ENCODE peak calls at places on chromosomes 11 and 22, in seven cellular contexts. T is NCI-H1105 treated with DMSO at 0.1 percent for 48 hours; M is astrocyte of the spinal cord; K is activated T-cell treated with anti-CD3 and anti-CD28 coated beads, Interleukin-2, amount 50 U/mL, for 72 hours; D is cortex of kidney; J is endothelial cell; S is mesendoderm. V is an unnamed sample.

GRCh38 chr11:67636962-67637361 is 2.6 kb downstream of the TBX10 start:
- DNase-seq in T (no peak), M (no peak), K (no peak), D (no peak), J (no peak), S (no peak), V (no peak)

GRCh38 chr11:119144825-119145476 is 3.9 kb upstream of the ABCG4 start:
- DNase-seq in T (peak; percentile 51), M (peak; percentile 66), K (peak; percentile 36), D (no peak), J (peak; percentile 70), S (peak; percentile 94), V (peak; percentile 71)

GRCh38 chr22:20200411-20200810 is 49.6 kb upstream of the CCDC188 start:
- DNase-seq in T (no peak), M (no peak), K (no peak), D (no peak), J (no peak), S (no peak), V (no peak)

GRCh38 chr22:23031795-23032194 is 38.5 kb upstream of the GNAZ start:
- DNase-seq in T (no peak), M (no peak), K (no peak), D (no peak), J (no peak), S (peak; percentile 89), V (no peak)

GRCh38 chr11:78643676-78644056 is 69.0 kb upstream of the NARS2 start:
- DNase-seq in T (no peak), M (no peak), K (no peak), D (no peak), J (no peak), S (no peak), V (no peak)

GRCh38 chr11:115162919-115163318 is 341.3 kb downstream of the CADM1 start:
- DNase-seq in T (no peak), M (no peak), K (no peak), D (no peak), J (no peak), S (no peak), V (no peak)

GRCh38 chr11:79066456-79067354 is 374.1 kb downstream of the TENM4 start:
- DNase-seq in T (no peak), M (no peak), K (no peak), D (no peak), J (no peak), S (peak; percentile 84), V (no peak)

GRCh38 chr11:35682230-35683195 is 19.9 kb downstream of the TRIM44 start:
- DNase-seq in T (peak; percentile 87), M (peak; percentile 14), K (no peak), D (no peak), J (no peak), S (peak; percentile 20), V (no peak)

GRCh38 chr11:47108214-47108613 is 68.5 kb downstream of the ARFGAP2 start:
- DNase-seq in T (no peak), M (no peak), K (no peak), D (no peak), J (no peak), S (no peak), V (no peak)

GRCh38 chr11:61477126-61477525 is 31.4 kb upstream of the LRRC10B start:
- DNase-seq in T (no peak), M (no peak), K (no peak), D (no peak), J (no peak), S (no peak), V (no peak)

GRCh38 chr11:75949023-75949672 is 134.1 kb downstream of the UVRAG start:
- DNase-seq in T (no peak), M (peak; percentile 19), K (no peak), D (no peak), J (no peak), S (no peak), V (no peak)

GRCh38 chr11:131235328-131236298 is 134.8 kb upstream of the NTM start:
- DNase-seq in T (no peak), M (no peak), K (no peak), D (no peak), J (no peak), S (no peak), V (no peak)

GRCh38 chr22:38204784-38205183 is 3.0 kb downstream of the MAFF start:
- DNase-seq in T (no peak), M (no peak), K (no peak), D (no peak), J (no peak), S (no peak), V (no peak)

GRCh38 chr11:95985174-95985808 is 61.4 kb upstream of the MTMR2 start:
- DNase-seq in T (no peak), M (peak; percentile 31), K (no peak), D (no peak), J (no peak), S (no peak), V (no peak)

GRCh38 chr11:89293966-89294679 is 116.4 kb downstream of the TYR start:
- DNase-seq in T (no peak), M (peak; percentile 45), K (no peak), D (no peak), J (peak; percentile 33), S (peak; percentile 59), V (no peak)

GRCh38 chr11:116829525-116830183 is at the start of gene APOC3:
- DNase-seq in T (no peak), M (no peak), K (no peak), D (no peak), J (no peak), S (no peak), V (no peak)

GRCh38 chr11:18522388-18522787 is 4.4 kb downstream of the TSG101 start:
- DNase-seq in T (no peak), M (no peak), K (no peak), D (no peak), J (no peak), S (peak; percentile 69), V (no peak)

GRCh38 chr11:115660072-115660805 is 156.0 kb upstream of the CADM1 start:
- DNase-seq in T (no peak), M (no peak), K (no peak), D (no peak), J (peak; percentile 17), S (no peak), V (no peak)

GRCh38 chr22:42863349-42863911 is 6.4 kb upstream of the ARFGAP3 start:
- DNase-seq in T (no peak), M (peak; percentile 95), K (peak; percentile 40), D (no peak), J (no peak), S (no peak), V (no peak)

GRCh38 chr11:96246718-96247540 is 96.1 kb downstream of the MAML2 start:
- DNase-seq in T (no peak), M (peak; percentile 84), K (no peak), D (no peak), J (no peak), S (no peak), V (no peak)

GRCh38 chr11:118243993-118244762 is 8.0 kb downstream of the MPZL3 start:
- DNase-seq in T (no peak), M (no peak), K (no peak), D (no peak), J (no peak), S (no peak), V (no peak)

GRCh38 chr11:130166457-130166784 is 6.8 kb downstream of the ST14 start:
- DNase-seq in T (no peak), M (peak; percentile 94), K (no peak), D (no peak), J (no peak), S (no peak), V (no peak)

GRCh38 chr22:37007666-37008065 is 11.6 kb downstream of the TST start:
- DNase-seq in T (no peak), M (no peak), K (no peak), D (no peak), J (no peak), S (peak; percentile 75), V (no peak)

GRCh38 chr11:3992964-3993363 is 101.6 kb upstream of the RRM1 start:
- DNase-seq in T (no peak), M (no peak), K (no peak), D (no peak), J (no peak), S (no peak), V (no peak)

GRCh38 chr11:77879218-77879617 is 58.3 kb downstream of the AAMDC start:
- DNase-seq in T (peak; percentile 55), M (peak; percentile 18), K (no peak), D (no peak), J (no peak), S (no peak), V (peak; percentile 14)

GRCh38 chr11:124310746-124311145 is 3.0 kb downstream of the OR8D1 start:
- DNase-seq in T (no peak), M (peak; percentile 48), K (no peak), D (no peak), J (no peak), S (no peak), V (no peak)

GRCh38 chr11:105780781-105781525 is 171.1 kb downstream of the GRIA4 start:
- DNase-seq in T (no peak), M (no peak), K (no peak), D (no peak), J (no peak), S (no peak), V (no peak)

GRCh38 chr11:72652871-72653615 is 21.2 kb downstream of the PDE2A start:
- DNase-seq in T (peak; percentile 77), M (no peak), K (no peak), D (no peak), J (no peak), S (peak; percentile 86), V (no peak)

V was measured in GM12892.